ENCODE peak calls at places on chromosomes 7 and 10, in five cellular contexts. T is IMR-90, L is B cell, J is A549, D is heart left ventricle. R is an unnamed sample.

GRCh38 chr7:38574121-38574520 is 57.1 kb downstream of the AMPH start:
- DNase-seq in T (peak), L (no peak), J (no peak), D (no peak), R (no peak)

GRCh38 chr7:136685506-136685905 is 182.9 kb upstream of the CHRM2 start:
- DNase-seq in T (no peak), L (no peak), J (no peak), D (no peak), R (no peak)

GRCh38 chr10:110706690-110707098 is 62.6 kb downstream of the RBM20 start:
- DNase-seq in T (peak), L (no peak), J (no peak), D (no peak), R (no peak)

GRCh38 chr7:1679966-1680730 is 10.1 kb downstream of the ELFN1 start:
- DNase-seq in T (no peak), L (peak), J (no peak), D (no peak), R (peak)

GRCh38 chr10:13993634-13994033 is 337.1 kb downstream of the FRMD4A start:
- DNase-seq in T (no peak), L (no peak), J (no peak), D (no peak), R (no peak)

GRCh38 chr10:85175635-85176034 is 847.2 kb downstream of the CCSER2 start:
- DNase-seq in T (no peak), L (no peak), J (no peak), D (no peak), R (no peak)

GRCh38 chr10:73716251-73716650 is 18.3 kb upstream of the AGAP5 start:
- DNase-seq in T (no peak), L (no peak), J (no peak), D (no peak), R (no peak)

GRCh38 chr10:123967626-123968243 is 76.1 kb upstream of the CPXM2 start:
- DNase-seq in T (peak), L (no peak), J (peak), D (peak), R (no peak)

GRCh38 chr10:72075184-72076115 is 12.9 kb downstream of the SPOCK2 start:
- DNase-seq in T (no peak), L (no peak), J (no peak), D (no peak), R (peak)

GRCh38 chr10:34524369-34525091 is 290.6 kb downstream of the PARD3 start:
- DNase-seq in T (no peak), L (no peak), J (no peak), D (no peak), R (no peak)

GRCh38 chr7:149209518-149210269 is 14.3 kb downstream of the ZNF282 start:
- DNase-seq in T (peak), L (peak), J (peak), D (no peak), R (no peak)

GRCh38 chr7:106964455-106964854 is 80.0 kb upstream of the PRKAR2B start:
- DNase-seq in T (peak), L (no peak), J (no peak), D (no peak), R (no peak)

GRCh38 chr7:27243340-27244163 is 950 bp downstream of the EVX1 start:
- DNase-seq in T (no peak), L (no peak), J (no peak), D (no peak), R (no peak)

GRCh38 chr7:80876894-80877414 is 41.9 kb downstream of the SEMA3C start:
- DNase-seq in T (peak), L (no peak), J (no peak), D (no peak), R (no peak)

GRCh38 chr7:93374345-93374940 is 142.3 kb downstream of the VPS50 start:
- DNase-seq in T (peak), L (no peak), J (peak), D (no peak), R (no peak)

GRCh38 chr7:149669121-149669818 is 104.1 kb downstream of the ZNF467 start:
- DNase-seq in T (peak), L (no peak), J (no peak), D (no peak), R (no peak)

GRCh38 chr7:28358423-28358868 is 53.9 kb upstream of the CREB5 start:
- DNase-seq in T (peak), L (no peak), J (peak), D (no peak), R (no peak)

GRCh38 chr7:155369766-155370165 is 72.1 kb downstream of the INSIG1 start:
- DNase-seq in T (no peak), L (no peak), J (no peak), D (no peak), R (peak)

GRCh38 chr10:133388265-133388972 is 5.5 kb upstream of the MTG1 start:
- DNase-seq in T (no peak), L (no peak), J (no peak), D (no peak), R (no peak)

GRCh38 chr10:69045441-69046300 is 42.2 kb upstream of the SRGN start:
- DNase-seq in T (peak), L (no peak), J (no peak), D (no peak), R (no peak)

GRCh38 chr10:99296605-99297004 is 32.6 kb upstream of the CNNM1 start:
- DNase-seq in T (no peak), L (no peak), J (no peak), D (no peak), R (no peak)

GRCh38 chr7:127582361-127582760 is 3.0 kb downstream of the GCC1 start:
- DNase-seq in T (no peak), L (no peak), J (no peak), D (peak), R (no peak)

GRCh38 chr7:108358553-108358952 is 97.7 kb downstream of the NRCAM start:
- DNase-seq in T (peak), L (no peak), J (peak), D (no peak), R (no peak)

GRCh38 chr10:43737003-43737402 is 88.3 kb upstream of the ZNF32 start:
- DNase-seq in T (no peak), L (no peak), J (no peak), D (no peak), R (no peak)

GRCh38 chr7:8597565-8597964 is 164.2 kb downstream of the NXPH1 start:
- DNase-seq in T (no peak), L (no peak), J (no peak), D (no peak), R (no peak)

GRCh38 chr10:129717816-129718547 is 246.1 kb downstream of the EBF3 start:
- DNase-seq in T (no peak), L (no peak), J (no peak), D (no peak), R (no peak)

GRCh38 chr7:31465285-31465684 is 48.6 kb upstream of the ITPRID1 start:
- DNase-seq in T (no peak), L (no peak), J (no peak), D (no peak), R (no peak)

GRCh38 chr10:57948796-57949195 is 318.9 kb downstream of the IPMK start:
- DNase-seq in T (no peak), L (no peak), J (no peak), D (no peak), R (no peak)

GRCh38 chr7:156127166-156128134 is 315.2 kb upstream of the SHH start:
- DNase-seq in T (no peak), L (no peak), J (no peak), D (no peak), R (no peak)

GRCh38 chr10:108358912-108359311 is 1194.4 kb upstream of the SORCS1 start:
- DNase-seq in T (peak), L (no peak), J (peak), D (no peak), R (no peak)

GRCh38 chr7:111198255-111198654 is 107.3 kb downstream of the LRRN3 start:
- DNase-seq in T (peak), L (no peak), J (no peak), D (no peak), R (no peak)

GRCh38 chr10:49107111-49107889 is 8.0 kb downstream of the VSTM4 start:
- DNase-seq in T (no peak), L (no peak), J (no peak), D (no peak), R (no peak)

GRCh38 chr7:129739427-129739826 is 127.9 kb downstream of the NRF1 start:
- DNase-seq in T (peak), L (no peak), J (no peak), D (peak), R (no peak)

GRCh38 chr7:20791523-20791879 is 4.8 kb upstream of the SP8 start:
- DNase-seq in T (no peak), L (no peak), J (no peak), D (no peak), R (no peak)

GRCh38 chr7:12719141-12719919 is 31.9 kb downstream of the ARL4A start:
- DNase-seq in T (peak), L (no peak), J (peak), D (no peak), R (no peak)

GRCh38 chr7:23058412-23059096 is 44.6 kb upstream of the HYCC1 start:
- DNase-seq in T (no peak), L (no peak), J (no peak), D (no peak), R (no peak)

GRCh38 chr7:38600746-38601145 is 30.4 kb downstream of the AMPH start:
- DNase-seq in T (no peak), L (no peak), J (no peak), D (no peak), R (no peak)

GRCh38 chr7:95919574-95919973 is 147.2 kb downstream of the DYNC1I1 start:
- DNase-seq in T (no peak), L (no peak), J (no peak), D (no peak), R (no peak)
- TF ChIP-seq CTCF in T (no peak), L (no peak), J (no peak), D (no peak), R (peak)

DNA sequence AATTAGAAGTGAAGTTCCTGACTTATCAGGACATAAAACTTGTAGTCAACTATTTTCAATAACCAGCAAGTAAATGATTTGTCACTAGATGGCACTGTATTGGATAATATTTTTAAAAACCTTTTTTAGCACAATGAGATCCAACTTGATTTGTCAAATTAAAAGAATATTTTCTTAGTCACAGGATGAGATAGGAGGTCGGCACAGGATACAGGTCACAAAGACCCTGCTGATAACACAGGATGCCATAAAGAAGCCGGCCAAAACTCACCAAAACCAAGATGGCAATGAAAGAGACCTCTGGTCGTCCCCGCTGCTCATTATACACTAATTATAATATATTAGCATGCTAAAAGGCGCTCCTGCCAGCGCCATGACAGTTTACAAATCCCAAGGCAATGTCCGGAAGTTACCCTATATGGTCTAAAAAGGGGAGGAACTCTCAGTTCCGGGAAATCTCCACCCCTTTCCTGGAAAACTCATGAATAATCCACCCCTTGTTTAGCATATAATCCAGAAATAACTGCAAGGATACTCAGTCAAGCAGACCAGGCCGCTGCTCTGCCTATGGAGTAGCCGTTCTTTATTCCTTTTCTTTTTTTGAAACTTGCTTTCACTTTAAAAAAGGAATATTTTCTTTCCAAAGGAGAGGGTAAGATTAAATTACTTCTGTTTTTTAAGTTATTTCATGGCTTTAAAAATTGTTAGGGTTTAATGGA is 255.7 kb upstream of the MKLN1 start:
- DNase-seq in T (peak), L (no peak), J (no peak), D (peak), R (no peak)
- TF ChIP-seq CTCF in T (peak), L (peak), J (peak), D (peak), R (peak)

GRCh38 chr10:44990302-44990655 is 10.4 kb upstream of the ZNF22 start:
- DNase-seq in T (no peak), L (peak), J (no peak), D (no peak), R (peak)
- TF ChIP-seq CTCF in T (peak), L (no peak), J (peak), D (peak), R (peak)

GRCh38 chr10:104580321-104580720 is 60.8 kb upstream of the SORCS3 start:
- DNase-seq in T (peak), L (no peak), J (no peak), D (no peak), R (no peak)

GRCh38 chr10:104580774-104581675 is 60.1 kb upstream of the SORCS3 start:
- DNase-seq in T (peak), L (peak), J (peak), D (peak), R (no peak)

GRCh38 chr10:104577171-104577570 is 63.9 kb upstream of the SORCS3 start:
- DNase-seq in T (no peak), L (no peak), J (no peak), D (no peak), R (no peak)

GRCh38 chr10:104576611-104577010 is 64.5 kb upstream of the SORCS3 start:
- DNase-seq in T (no peak), L (no peak), J (no peak), D (no peak), R (no peak)

GRCh38 chr10:104577861-104578480 is 63.1 kb upstream of the SORCS3 start:
- DNase-seq in T (peak), L (no peak), J (no peak), D (no peak), R (no peak)
- TF ChIP-seq CTCF in T (no peak), L (no peak), J (no peak), D (no peak), R (no peak)

DNA sequence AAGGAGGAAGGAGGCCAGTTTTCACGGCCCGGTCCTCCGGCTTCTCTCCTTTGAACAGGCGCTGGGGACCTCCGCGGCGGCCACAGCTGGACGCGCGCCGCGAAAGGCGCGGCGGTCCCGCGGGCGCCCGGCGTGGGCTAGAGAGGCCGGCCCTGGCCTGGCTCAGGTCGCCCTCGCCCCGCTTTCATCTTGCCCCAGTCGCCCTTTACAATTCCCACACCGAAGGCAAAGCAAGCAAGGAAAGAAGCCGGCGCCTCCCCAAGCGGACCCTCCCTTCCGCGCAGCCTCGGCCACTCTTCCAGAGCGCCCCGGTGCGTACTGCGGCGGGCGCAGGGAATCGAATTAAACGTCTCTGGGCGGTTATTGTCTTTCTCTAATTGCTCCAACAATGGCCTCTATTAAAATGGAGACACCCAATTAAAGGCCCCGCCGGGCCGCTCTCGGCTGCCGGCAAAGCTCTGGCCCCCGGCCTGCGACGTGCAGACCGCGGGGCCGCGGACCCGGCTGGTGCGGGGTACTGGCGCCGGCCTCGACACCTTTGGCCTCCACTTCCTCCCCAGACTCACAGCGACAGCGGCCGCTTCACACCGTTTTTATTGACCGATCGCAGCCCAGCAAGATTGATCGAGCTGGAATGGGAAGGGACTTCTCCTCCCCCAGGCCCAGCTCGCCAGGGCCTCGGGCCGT is 4.5 kb upstream of the GATA3 start:
- DNase-seq in T (no peak), L (no peak), J (peak), D (no peak), R (no peak)
- TF ChIP-seq CTCF in T (no peak), L (no peak), J (no peak), D (no peak), R (no peak)

GRCh38 chr10:106609867-106610266 is 554.6 kb downstream of the SORCS1 start:
- DNase-seq in T (no peak), L (no peak), J (no peak), D (no peak), R (no peak)
- TF ChIP-seq CTCF in T (no peak), L (no peak), J (no peak), D (no peak), R (peak)

DNA sequence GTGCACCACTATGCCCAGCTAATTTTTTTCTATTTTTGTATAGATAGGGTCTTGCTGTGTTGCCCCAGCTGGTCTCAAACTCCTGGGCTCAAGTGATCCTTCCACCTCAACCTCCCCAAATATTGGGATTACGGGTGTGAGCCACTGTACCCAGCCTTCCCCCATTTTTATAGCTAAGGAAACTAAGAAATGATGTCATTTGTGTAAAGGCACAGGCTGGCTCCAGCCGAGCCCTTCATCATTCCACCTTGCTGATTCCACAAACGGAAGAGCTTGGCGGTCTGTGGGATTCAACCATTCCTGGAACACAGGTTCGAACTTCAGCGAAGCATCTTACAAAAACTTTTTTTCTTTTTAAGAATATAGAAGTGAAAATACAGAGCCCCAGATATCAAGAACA is 14.4 kb downstream of the SMURF1 start:
- DNase-seq in T (no peak), L (no peak), J (no peak), D (no peak), R (no peak)
- TF ChIP-seq CTCF in T (no peak), L (no peak), J (no peak), D (no peak), R (no peak)

R was measured in chondrocyte.